ENCODE peak calls at places on chromosomes 2 and 18, in ten cellular contexts. One of them, this sample, is unnamed.
A peak's percentile ranks its signal among the peaks of the same experiment; 100 is the strongest.

GRCh38 chr2:241768850-241769249 is 7.8 kb upstream of the GAL3ST2 start:
- DNase-seq in Ammon's horn: no peak
- DNase-seq in A549: no peak
- DNase-seq in ELF-1: no peak
- DNase-seq in GM13976: peak; percentile 15
- DNase-seq in fibroblast of mammary gland: no peak
- DNase-seq in hypothalamus: no peak
- DNase-seq in fibroblast of villous mesenchyme: no peak
- DNase-seq in Daoy: no peak
- DNase-seq in stimulated activated CD8-positive, alpha-beta memory T cell treated with anti-CD3 and anti-CD28 coated beads, Interleukin-4, amount 100 ng/mL, for 4 hours: no peak
- DNase-seq in this sample: no peak

GRCh38 chr2:54081574-54081973 is 33.8 kb upstream of the ACYP2 start:
- DNase-seq in Ammon's horn: no peak
- DNase-seq in A549: no peak
- DNase-seq in ELF-1: no peak
- DNase-seq in GM13976: peak; percentile 67
- DNase-seq in fibroblast of mammary gland: peak; percentile 50
- DNase-seq in hypothalamus: no peak
- DNase-seq in fibroblast of villous mesenchyme: no peak
- DNase-seq in Daoy: peak; percentile 66
- DNase-seq in stimulated activated CD8-positive, alpha-beta memory T cell treated with anti-CD3 and anti-CD28 coated beads, Interleukin-4, amount 100 ng/mL, for 4 hours: no peak
- DNase-seq in this sample: peak; percentile 87

GRCh38 chr2:169546756-169547155 is 26.9 kb downstream of the FASTKD1 start:
- DNase-seq in Ammon's horn: no peak
- DNase-seq in A549: no peak
- DNase-seq in ELF-1: no peak
- DNase-seq in GM13976: no peak
- DNase-seq in fibroblast of mammary gland: no peak
- DNase-seq in hypothalamus: no peak
- DNase-seq in fibroblast of villous mesenchyme: no peak
- DNase-seq in Daoy: no peak
- DNase-seq in stimulated activated CD8-positive, alpha-beta memory T cell treated with anti-CD3 and anti-CD28 coated beads, Interleukin-4, amount 100 ng/mL, for 4 hours: no peak
- DNase-seq in this sample: no peak

GRCh38 chr18:7338846-7339245 is 108.0 kb downstream of the LRRC30 start:
- DNase-seq in Ammon's horn: no peak
- DNase-seq in A549: no peak
- DNase-seq in ELF-1: no peak
- DNase-seq in GM13976: no peak
- DNase-seq in fibroblast of mammary gland: peak; percentile 31
- DNase-seq in hypothalamus: no peak
- DNase-seq in fibroblast of villous mesenchyme: no peak
- DNase-seq in Daoy: peak; percentile 14
- DNase-seq in stimulated activated CD8-positive, alpha-beta memory T cell treated with anti-CD3 and anti-CD28 coated beads, Interleukin-4, amount 100 ng/mL, for 4 hours: no peak
- DNase-seq in this sample: no peak

GRCh38 chr18:43367895-43368294 is 90.6 kb upstream of the SYT4 start:
- DNase-seq in Ammon's horn: no peak
- DNase-seq in A549: no peak
- DNase-seq in ELF-1: no peak
- DNase-seq in GM13976: no peak
- DNase-seq in fibroblast of mammary gland: no peak
- DNase-seq in hypothalamus: no peak
- DNase-seq in fibroblast of villous mesenchyme: no peak
- DNase-seq in Daoy: no peak
- DNase-seq in stimulated activated CD8-positive, alpha-beta memory T cell treated with anti-CD3 and anti-CD28 coated beads, Interleukin-4, amount 100 ng/mL, for 4 hours: no peak
- DNase-seq in this sample: no peak

GRCh38 chr2:159716857-159717256 is 4.6 kb downstream of the MARCHF7 start:
- DNase-seq in Ammon's horn: no peak
- DNase-seq in A549: no peak
- DNase-seq in ELF-1: no peak
- DNase-seq in GM13976: no peak
- DNase-seq in fibroblast of mammary gland: no peak
- DNase-seq in hypothalamus: no peak
- DNase-seq in fibroblast of villous mesenchyme: no peak
- DNase-seq in Daoy: no peak
- DNase-seq in stimulated activated CD8-positive, alpha-beta memory T cell treated with anti-CD3 and anti-CD28 coated beads, Interleukin-4, amount 100 ng/mL, for 4 hours: no peak
- DNase-seq in this sample: no peak

GRCh38 chr2:108069515-108070310 is 83.4 kb downstream of the SLC5A7 start:
- DNase-seq in Ammon's horn: no peak
- DNase-seq in A549: peak; percentile 21
- DNase-seq in ELF-1: no peak
- DNase-seq in GM13976: no peak
- DNase-seq in fibroblast of mammary gland: no peak
- DNase-seq in hypothalamus: no peak
- DNase-seq in fibroblast of villous mesenchyme: no peak
- DNase-seq in Daoy: no peak
- DNase-seq in stimulated activated CD8-positive, alpha-beta memory T cell treated with anti-CD3 and anti-CD28 coated beads, Interleukin-4, amount 100 ng/mL, for 4 hours: no peak
- DNase-seq in this sample: no peak

GRCh38 chr2:50143822-50144575 is 887.9 kb downstream of the NRXN1 start:
- DNase-seq in Ammon's horn: peak; percentile 69
- DNase-seq in A549: peak; percentile 15
- DNase-seq in ELF-1: peak; percentile 23
- DNase-seq in GM13976: peak; percentile 21
- DNase-seq in fibroblast of mammary gland: peak; percentile 58
- DNase-seq in hypothalamus: peak; percentile 10
- DNase-seq in fibroblast of villous mesenchyme: peak; percentile 26
- DNase-seq in Daoy: no peak
- DNase-seq in stimulated activated CD8-positive, alpha-beta memory T cell treated with anti-CD3 and anti-CD28 coated beads, Interleukin-4, amount 100 ng/mL, for 4 hours: no peak
- DNase-seq in this sample: peak; percentile 24

GRCh38 chr2:226934546-226935243 is 98.8 kb downstream of the RHBDD1 start:
- DNase-seq in Ammon's horn: no peak
- DNase-seq in A549: no peak
- DNase-seq in ELF-1: no peak
- DNase-seq in GM13976: no peak
- DNase-seq in fibroblast of mammary gland: peak; percentile 12
- DNase-seq in hypothalamus: no peak
- DNase-seq in fibroblast of villous mesenchyme: no peak
- DNase-seq in Daoy: no peak
- DNase-seq in stimulated activated CD8-positive, alpha-beta memory T cell treated with anti-CD3 and anti-CD28 coated beads, Interleukin-4, amount 100 ng/mL, for 4 hours: no peak
- DNase-seq in this sample: no peak

GRCh38 chr2:54524236-54524991 is 68.3 kb downstream of the SPTBN1 start:
- DNase-seq in Ammon's horn: no peak
- DNase-seq in A549: no peak
- DNase-seq in ELF-1: no peak
- DNase-seq in GM13976: peak; percentile 56
- DNase-seq in fibroblast of mammary gland: peak; percentile 69
- DNase-seq in hypothalamus: no peak
- DNase-seq in fibroblast of villous mesenchyme: peak; percentile 80
- DNase-seq in Daoy: peak; percentile 68
- DNase-seq in stimulated activated CD8-positive, alpha-beta memory T cell treated with anti-CD3 and anti-CD28 coated beads, Interleukin-4, amount 100 ng/mL, for 4 hours: no peak
- DNase-seq in this sample: peak; percentile 45

GRCh38 chr2:55136138-55136541 is 85.9 kb upstream of the RTN4 start:
- DNase-seq in Ammon's horn: no peak
- DNase-seq in A549: no peak
- DNase-seq in ELF-1: no peak
- DNase-seq in GM13976: no peak
- DNase-seq in fibroblast of mammary gland: no peak
- DNase-seq in hypothalamus: no peak
- DNase-seq in fibroblast of villous mesenchyme: no peak
- DNase-seq in Daoy: no peak
- DNase-seq in stimulated activated CD8-positive, alpha-beta memory T cell treated with anti-CD3 and anti-CD28 coated beads, Interleukin-4, amount 100 ng/mL, for 4 hours: no peak
- DNase-seq in this sample: no peak

GRCh38 chr2:90069290-90069894 is 1377.9 kb downstream of the RPIA start:
- DNase-seq in Ammon's horn: no peak
- DNase-seq in A549: peak; percentile 26
- DNase-seq in ELF-1: peak; percentile 86
- DNase-seq in GM13976: peak; percentile 52
- DNase-seq in fibroblast of mammary gland: peak; percentile 25
- DNase-seq in hypothalamus: no peak
- DNase-seq in fibroblast of villous mesenchyme: no peak
- DNase-seq in Daoy: peak; percentile 62
- DNase-seq in stimulated activated CD8-positive, alpha-beta memory T cell treated with anti-CD3 and anti-CD28 coated beads, Interleukin-4, amount 100 ng/mL, for 4 hours: no peak
- DNase-seq in this sample: no peak

GRCh38 chr2:202762546-202762945 is 109.0 kb downstream of the ICA1L start:
- DNase-seq in Ammon's horn: no peak
- DNase-seq in A549: no peak
- DNase-seq in ELF-1: no peak
- DNase-seq in GM13976: no peak
- DNase-seq in fibroblast of mammary gland: no peak
- DNase-seq in hypothalamus: no peak
- DNase-seq in fibroblast of villous mesenchyme: peak; percentile 28
- DNase-seq in Daoy: no peak
- DNase-seq in stimulated activated CD8-positive, alpha-beta memory T cell treated with anti-CD3 and anti-CD28 coated beads, Interleukin-4, amount 100 ng/mL, for 4 hours: no peak
- DNase-seq in this sample: no peak

GRCh38 chr18:12750076-12750707 is 47.4 kb downstream of the PSMG2 start:
- DNase-seq in Ammon's horn: no peak
- DNase-seq in A549: no peak
- DNase-seq in ELF-1: no peak
- DNase-seq in GM13976: peak; percentile 22
- DNase-seq in fibroblast of mammary gland: peak; percentile 29
- DNase-seq in hypothalamus: no peak
- DNase-seq in fibroblast of villous mesenchyme: no peak
- DNase-seq in Daoy: no peak
- DNase-seq in stimulated activated CD8-positive, alpha-beta memory T cell treated with anti-CD3 and anti-CD28 coated beads, Interleukin-4, amount 100 ng/mL, for 4 hours: no peak
- DNase-seq in this sample: peak; percentile 23

GRCh38 chr2:105321875-105322646 is 7.5 kb downstream of the TGFBRAP1 start:
- DNase-seq in Ammon's horn: no peak
- DNase-seq in A549: no peak
- DNase-seq in ELF-1: no peak
- DNase-seq in GM13976: no peak
- DNase-seq in fibroblast of mammary gland: peak; percentile 8
- DNase-seq in hypothalamus: no peak
- DNase-seq in fibroblast of villous mesenchyme: no peak
- DNase-seq in Daoy: peak; percentile 20
- DNase-seq in stimulated activated CD8-positive, alpha-beta memory T cell treated with anti-CD3 and anti-CD28 coated beads, Interleukin-4, amount 100 ng/mL, for 4 hours: no peak
- DNase-seq in this sample: no peak

This sample was measured in GM12878.